ENCODE peak calls at places on chromosomes 7 and 10, in ten cellular contexts. O is ascending aorta; D is colonic mucosa; H is upper lobe of right lung; L is adipocyte; E is AG04450; T is left ventricle myocardium inferior; M is endothelial cell of umbilical vein; C is breast epithelium; I is CD4-positive, alpha-beta memory T cell. U is an unnamed sample. For H3K27me3, the result is how much of the 10 kb centered on the place peaks cover.

GRCh38 chr7:72211175-72211574 is 201.0 kb downstream of the CALN1 start:
- DNase-seq in O (no peak), D (no peak), H (no peak), L (no peak), E (no peak), T (no peak), M (no peak), C (no peak), I (no peak), U (no peak)

GRCh38 chr10:96271017-96271815 is at the start of gene BLNK:
- DNase-seq in O (peak), D (peak), H (peak), L (peak), E (peak), T (peak), M (no peak), C (peak), I (no peak), U (peak)

GRCh38 chr10:50794490-50794889 is 54.8 kb downstream of the ASAH2B start:
- DNase-seq in O (no peak), D (no peak), H (no peak), L (no peak), E (no peak), T (no peak), M (no peak), C (no peak), I (no peak), U (no peak)

GRCh38 chr10:52314007-52314821 is at the start of gene DKK1:
- DNase-seq in O (no peak), D (peak), H (peak), L (peak), E (no peak), T (peak), M (peak), C (peak), I (no peak), U (peak)

GRCh38 chr7:26292768-26293560 is 1.3 kb downstream of the SNX10 start:
- DNase-seq in O (no peak), D (no peak), H (no peak), L (no peak), E (no peak), T (no peak), M (no peak), C (no peak), I (no peak), U (peak)

GRCh38 chr10:126634347-126634746 is 36.1 kb downstream of the C10orf90 start:
- DNase-seq in O (no peak), D (no peak), H (no peak), L (no peak), E (no peak), T (no peak), M (no peak), C (no peak), I (no peak), U (no peak)

GRCh38 chr10:17782921-17783665 is 26.1 kb upstream of the MRC1 start:
- DNase-seq in O (no peak), D (no peak), H (no peak), L (no peak), E (no peak), T (no peak), M (peak), C (no peak), I (no peak), U (no peak)

GRCh38 chr10:102225646-102226541 is at the start of gene ELOVL3:
- DNase-seq in O (peak), D (peak), H (peak), L (peak), E (peak), T (peak), M (peak), C (peak), I (peak), U (peak)

GRCh38 chr7:129721139-129721538 is 109.6 kb downstream of the NRF1 start:
- DNase-seq in O (no peak), D (no peak), H (no peak), L (peak), E (no peak), T (no peak), M (no peak), C (no peak), I (no peak), U (no peak)

GRCh38 chr10:1166828-1167275 is 110.7 kb downstream of the WDR37 start:
- DNase-seq in O (no peak), D (no peak), H (peak), L (no peak), E (no peak), T (no peak), M (no peak), C (no peak), I (no peak), U (no peak)

GRCh38 chr7:76278540-76278939 is 23.9 kb upstream of the HSPB1 start:
- DNase-seq in O (no peak), D (no peak), H (no peak), L (no peak), E (no peak), T (no peak), M (no peak), C (no peak), I (no peak), U (no peak)
- H3K27me3 ChIP-seq in O (under half), D (under half), H (under half), L (under half), E (half or more), T (half or more), M (under half), C (under half), I (under half), U (half or more)

GRCh38 chr7:123747089-123747488 is 1.7 kb downstream of the WASL start:
- DNase-seq in O (no peak), D (no peak), H (no peak), L (peak), E (no peak), T (no peak), M (no peak), C (no peak), I (no peak), U (no peak)
- H3K4me3 ChIP-seq in O (peak), D (peak), H (peak), L (peak), E (peak), T (peak), M (peak), C (peak), I (peak), U (peak)

DNA sequence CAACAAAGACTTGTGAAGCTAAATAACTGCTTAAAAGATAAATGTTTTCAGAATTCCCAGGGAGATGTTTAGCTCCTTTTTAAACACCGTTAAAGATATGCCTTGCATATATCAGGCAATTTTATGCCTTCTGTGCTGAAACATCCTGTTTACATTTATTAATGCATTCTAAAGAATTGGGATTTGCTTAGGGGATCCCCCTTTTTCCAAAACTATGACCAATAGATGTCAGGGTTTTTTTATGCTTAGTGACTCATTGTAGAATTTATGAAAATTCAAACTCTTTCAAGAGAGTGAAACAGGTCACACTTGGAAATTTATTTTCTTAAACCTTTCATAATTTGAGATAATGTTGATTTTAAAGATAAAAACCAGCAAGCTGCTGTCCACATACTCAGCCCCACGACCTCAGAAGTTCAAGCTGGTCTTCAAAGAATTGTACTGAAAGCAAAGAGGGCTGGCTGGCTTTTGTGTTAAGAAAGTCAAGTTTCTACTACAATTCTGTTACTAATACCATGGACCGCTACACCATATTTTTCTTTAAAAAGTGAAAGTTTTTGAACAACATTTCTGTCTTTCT is 411.8 kb downstream of the ETV1 start:
- DNase-seq in O (no peak), D (no peak), H (no peak), L (no peak), E (no peak), T (no peak), M (no peak), C (no peak), I (no peak), U (no peak)
- H3K27me3 ChIP-seq in O (under half), D (under half), H (under half), L (under half), E (under half), T (under half), M (under half), C (under half), I (under half), U (under half)

GRCh38 chr7:370775-371118 is 80.8 kb downstream of the FOXL3 start:
- DNase-seq in O (no peak), D (no peak), H (no peak), L (no peak), E (no peak), T (no peak), M (no peak), C (no peak), I (no peak), U (no peak)

GRCh38 chr7:367351-367841 is 77.4 kb downstream of the FOXL3 start:
- DNase-seq in O (no peak), D (no peak), H (peak), L (no peak), E (no peak), T (peak), M (no peak), C (no peak), I (no peak), U (no peak)

GRCh38 chr7:369476-369980 is 79.6 kb downstream of the FOXL3 start:
- DNase-seq in O (no peak), D (peak), H (peak), L (no peak), E (no peak), T (peak), M (no peak), C (peak), I (no peak), U (peak)

GRCh38 chr7:369981-370621 is 80.1 kb downstream of the FOXL3 start:
- DNase-seq in O (no peak), D (no peak), H (no peak), L (no peak), E (no peak), T (peak), M (no peak), C (peak), I (no peak), U (peak)

DNA sequence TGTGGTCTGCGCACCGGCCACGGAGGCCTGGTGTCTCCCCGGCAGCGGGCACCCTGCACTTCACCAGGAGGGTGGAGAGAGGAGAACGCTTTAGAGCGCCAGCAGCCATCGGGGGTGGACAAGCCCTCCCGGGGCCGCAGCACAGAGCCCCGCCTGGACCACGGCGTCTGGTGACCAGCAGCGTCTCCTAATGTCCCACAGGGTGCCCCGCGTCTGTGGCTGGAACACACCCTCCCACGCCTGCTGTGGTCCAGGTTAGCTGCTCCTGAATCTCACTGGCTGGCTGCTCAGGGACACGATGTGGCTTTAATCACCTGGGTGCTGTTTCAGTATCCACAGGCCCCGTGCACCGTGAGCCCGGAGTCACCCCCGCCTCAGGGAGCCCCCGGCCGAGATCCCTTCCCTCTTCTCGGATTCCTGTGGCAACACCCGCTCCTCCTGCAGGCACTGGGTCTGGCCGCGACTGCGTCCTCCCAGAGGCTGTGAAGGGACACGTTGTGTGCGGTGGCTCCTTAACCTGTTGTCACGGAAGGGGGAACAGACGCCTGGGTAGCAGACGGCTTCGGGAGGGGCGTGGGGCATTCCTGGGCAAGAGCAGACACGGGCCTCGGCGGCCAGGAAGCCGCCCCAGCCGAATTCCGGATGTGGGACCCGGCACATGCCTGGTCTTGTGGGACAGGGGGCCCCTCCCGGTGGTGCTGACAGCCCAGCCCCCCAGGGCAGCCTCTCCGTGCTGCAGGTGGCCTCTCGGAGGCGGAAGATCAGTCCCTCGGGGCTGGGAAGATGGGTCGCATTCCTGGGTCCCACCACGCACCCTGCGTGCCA is 78.9 kb downstream of the FOXL3 start:
- DNase-seq in O (no peak), D (no peak), H (peak), L (no peak), E (no peak), T (peak), M (no peak), C (peak), I (no peak), U (no peak)
- H3K4me3 ChIP-seq in O (no peak), D (no peak), H (no peak), L (no peak), E (no peak), T (no peak), M (no peak), C (peak), I (no peak), U (no peak)

DNA sequence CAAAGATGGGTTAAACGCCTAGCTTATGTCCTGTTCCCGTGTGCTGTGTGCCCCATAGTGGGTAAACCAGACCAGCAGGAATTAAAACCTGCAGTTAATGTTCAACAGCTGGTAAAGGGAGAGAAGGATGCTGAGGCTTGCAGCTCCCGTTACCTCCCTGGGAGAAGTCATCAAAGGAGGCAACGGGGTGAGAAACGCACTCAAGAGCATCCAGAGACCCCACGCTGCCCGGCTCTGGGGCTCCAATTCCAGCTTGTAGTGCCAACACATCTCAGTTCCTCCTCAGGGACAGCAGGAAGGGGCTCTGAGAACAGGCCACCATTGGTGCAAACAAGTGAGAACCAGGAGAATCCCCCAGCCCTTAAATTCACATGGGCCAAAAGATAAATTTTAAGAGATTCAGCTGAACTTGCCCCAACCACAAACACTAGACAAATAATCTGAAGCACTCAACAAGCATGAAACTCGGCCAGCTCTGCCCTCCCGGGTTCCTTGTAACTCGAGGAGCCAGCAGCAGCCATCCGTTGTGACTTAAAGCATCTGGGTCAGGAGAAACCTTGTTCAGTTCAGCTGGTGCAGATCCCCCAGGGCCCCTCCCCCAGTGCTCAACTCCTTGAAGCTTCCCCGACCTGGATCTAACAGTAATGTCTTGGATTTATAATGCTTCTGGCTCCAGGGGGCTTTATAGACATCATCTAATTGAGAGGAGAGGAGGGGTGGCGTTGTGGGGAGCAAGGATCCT is 29.4 kb downstream of the FAM241B start:
- DNase-seq in O (no peak), D (no peak), H (no peak), L (peak), E (no peak), T (no peak), M (no peak), C (no peak), I (no peak), U (no peak)
- H3K27me3 ChIP-seq in O (under half), D (under half), H (under half), L (half or more), E (half or more), T (half or more), M (under half), C (under half), I (under half), U (under half)

DNA sequence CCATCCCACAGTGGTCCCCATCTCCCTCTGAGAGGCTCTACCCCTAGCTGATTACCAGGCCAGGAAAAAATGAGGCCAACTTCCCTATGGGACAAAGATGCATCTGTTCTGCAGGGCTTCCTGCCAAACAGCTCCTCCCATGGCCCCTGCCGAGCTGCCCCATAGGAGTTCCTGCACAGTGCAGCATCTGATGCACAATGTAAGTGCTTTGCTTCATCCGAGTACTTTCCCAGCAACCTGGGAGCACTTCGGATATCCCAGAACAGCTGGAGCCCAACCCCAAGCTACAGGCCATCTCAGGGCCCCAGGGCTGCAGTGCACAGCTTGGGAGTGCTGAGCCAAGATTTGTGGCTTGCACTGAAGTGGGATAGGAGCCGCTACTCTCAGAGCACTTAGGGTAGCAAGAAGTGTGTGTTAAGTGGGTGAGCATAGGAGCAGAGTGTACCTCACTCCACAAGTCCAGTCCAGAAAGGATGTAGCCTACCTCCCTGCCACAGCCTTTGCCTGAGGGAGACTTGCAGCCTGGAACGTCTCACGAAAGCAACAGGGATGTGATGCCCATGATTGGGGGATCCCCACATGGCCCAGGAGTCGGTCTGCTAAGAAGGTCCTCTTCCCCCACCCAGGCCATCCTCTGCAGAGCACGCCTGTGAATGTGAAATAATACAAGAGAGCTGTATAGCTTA is 209.6 kb upstream of the VWC2 start:
- DNase-seq in O (no peak), D (no peak), H (no peak), L (no peak), E (no peak), T (no peak), M (no peak), C (no peak), I (no peak), U (no peak)
- H3K4me3 ChIP-seq in O (no peak), D (no peak), H (no peak), L (no peak), E (no peak), T (no peak), M (no peak), C (no peak), I (no peak), U (no peak)

GRCh38 chr10:123782549-123782948 is 109.1 kb downstream of the CPXM2 start:
- DNase-seq in O (no peak), D (peak), H (no peak), L (no peak), E (no peak), T (no peak), M (no peak), C (no peak), I (no peak), U (no peak)

GRCh38 chr10:123783296-123783695 is 108.3 kb downstream of the CPXM2 start:
- DNase-seq in O (no peak), D (peak), H (no peak), L (no peak), E (no peak), T (no peak), M (no peak), C (no peak), I (no peak), U (no peak)

GRCh38 chr10:123778719-123779118 is 112.6 kb downstream of the GPR26 start:
- DNase-seq in O (no peak), D (no peak), H (no peak), L (no peak), E (no peak), T (no peak), M (no peak), C (no peak), I (no peak), U (no peak)

GRCh38 chr10:123781956-123782500 is 109.6 kb downstream of the CPXM2 start:
- DNase-seq in O (no peak), D (no peak), H (no peak), L (peak), E (no peak), T (no peak), M (no peak), C (no peak), I (no peak), U (no peak)

GRCh38 chr10:123781324-123781900 is 110.2 kb downstream of the CPXM2 start:
- DNase-seq in O (no peak), D (no peak), H (no peak), L (no peak), E (no peak), T (no peak), M (no peak), C (no peak), I (no peak), U (no peak)
- H3K27me3 ChIP-seq in O (under half), D (under half), H (under half), L (under half), E (under half), T (half or more), M (under half), C (under half), I (under half), U (under half)

DNA sequence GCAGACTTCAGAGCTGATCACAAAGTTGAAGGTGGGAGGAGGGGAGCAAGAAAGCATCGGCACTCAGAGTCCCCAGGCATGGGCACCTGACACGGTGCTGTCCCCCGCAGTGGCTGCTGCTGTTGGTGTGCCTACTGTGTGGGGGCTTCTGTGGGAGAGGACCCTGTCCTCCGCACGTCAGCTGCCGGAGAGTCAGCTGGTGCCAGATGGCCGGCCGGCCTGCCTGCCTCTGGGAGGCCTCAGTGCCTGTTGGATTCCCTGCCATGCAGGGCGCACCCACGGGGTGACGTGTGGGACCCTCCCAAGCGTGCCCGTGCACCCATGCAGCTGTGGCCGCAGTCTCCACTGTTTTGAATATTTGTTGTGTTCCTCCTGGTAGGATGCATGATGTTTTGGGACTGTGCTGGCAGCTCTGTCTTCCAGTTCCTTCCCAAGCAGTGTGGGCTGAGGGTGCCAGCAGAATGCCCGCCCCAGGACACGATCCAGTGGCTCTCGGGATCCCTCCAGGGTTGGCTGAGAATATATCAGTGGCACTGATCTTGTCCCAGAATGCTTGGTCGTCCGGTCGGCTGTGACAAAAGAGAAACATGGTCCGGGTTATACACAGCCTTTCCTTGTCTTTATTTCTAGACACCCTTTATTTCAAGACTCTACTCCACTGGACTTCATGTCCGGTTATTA is 185.6 kb downstream of the MGMT start:
- DNase-seq in O (no peak), D (no peak), H (no peak), L (no peak), E (no peak), T (no peak), M (no peak), C (no peak), I (no peak), U (no peak)
- H3K4me3 ChIP-seq in O (no peak), D (no peak), H (no peak), L (no peak), E (no peak), T (no peak), M (no peak), C (no peak), I (no peak), U (no peak)

DNA sequence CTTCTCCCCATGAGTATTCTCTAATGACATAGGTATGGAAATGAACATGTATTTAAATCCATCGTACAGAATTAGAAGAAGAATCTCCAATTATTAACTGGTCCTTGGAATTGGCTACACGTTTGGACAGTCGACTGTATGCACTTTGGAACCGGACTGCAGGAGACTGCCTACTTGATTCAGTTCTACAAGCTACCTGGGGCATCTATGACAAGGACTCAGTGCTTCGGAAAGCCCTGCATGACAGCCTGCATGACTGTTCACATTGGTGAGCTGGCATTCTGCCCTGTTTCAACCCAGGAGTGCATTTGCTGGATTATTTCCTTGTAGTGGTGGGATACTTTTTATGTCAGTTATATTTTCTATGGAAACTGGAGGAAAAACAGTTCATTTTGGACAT is 32.2 kb downstream of the ZRANB1 start:
- DNase-seq in O (no peak), D (no peak), H (no peak), L (no peak), E (no peak), T (no peak), M (no peak), C (no peak), I (no peak), U (no peak)
- H3K27me3 ChIP-seq in O (under half), D (under half), H (under half), L (under half), E (under half), T (under half), M (under half), C (under half), I (under half), U (under half)